ENCODE peak calls at places on chromosomes 12 and 14, in nine cellular contexts. I is lower leg skin, X is lower lobe of right lung, L is AG10803, W is mucosa of descending colon, B is A549, Z is uterus, O is cardiac fibroblast, R is bronchial epithelial cell. S is an unnamed sample.

GRCh38 chr12:62006076-62006732 is 254.0 kb upstream of the USP15 start:
- DNase-seq in I (no peak), B (peak; percentile 28), L (peak; percentile 58), X (no peak), Z (no peak), R (peak; percentile 48), O (peak; percentile 57), W (no peak), S (peak; percentile 66)

GRCh38 chr12:89693639-89694202 is 14.9 kb downstream of the ATP2B1 start:
- DNase-seq in L (peak; percentile 47), Z (no peak), X (no peak), B (no peak), W (no peak), I (no peak), O (peak; percentile 18), R (no peak), S (no peak)

GRCh38 chr12:98594050-98594853 is 766 bp downstream of the SLC25A3 start:
- DNase-seq in R (peak; percentile 13), O (peak; percentile 35), B (no peak), X (peak; percentile 64), I (peak; percentile 35), W (peak; percentile 66), Z (no peak), L (peak; percentile 38), S (no peak)

GRCh38 chr12:65335021-65335714 is 56.7 kb downstream of the MSRB3 start:
- DNase-seq in L (peak; percentile 92), Z (peak; percentile 73), R (peak; percentile 79), X (no peak), O (peak; percentile 94), I (no peak), W (no peak), B (peak; percentile 13), S (peak; percentile 97)

GRCh38 chr12:52043386-52044212 is 7.6 kb upstream of the NR4A1 start:
- DNase-seq in Z (peak; percentile 63), L (peak; percentile 83), R (no peak), X (no peak), B (no peak), I (no peak), W (no peak), O (no peak), S (no peak)

GRCh38 chr12:54363047-54363446 is 1.2 kb downstream of the GPR84 start:
- DNase-seq in R (no peak), O (no peak), B (no peak), W (no peak), I (no peak), Z (no peak), L (no peak), X (no peak), S (no peak)

GRCh38 chr14:61080591-61081010 is 99.6 kb downstream of the SLC38A6 start:
- DNase-seq in B (no peak), L (peak; percentile 97), X (no peak), W (no peak), O (no peak), Z (no peak), I (no peak), R (no peak), S (peak; percentile 40)

GRCh38 chr12:80946591-80946990 is 8.9 kb upstream of the LIN7A start:
- DNase-seq in R (peak; percentile 12), O (peak; percentile 34), W (no peak), L (peak; percentile 22), X (no peak), Z (no peak), I (no peak), B (no peak), S (peak; percentile 43)

GRCh38 chr14:90193925-90194324 is 62.4 kb upstream of the PSMC1 start:
- DNase-seq in I (no peak), R (no peak), W (no peak), X (no peak), B (no peak), Z (no peak), L (no peak), O (no peak), S (peak; percentile 2)

GRCh38 chr14:70889555-70889954 is 17.7 kb upstream of the PCNX1 start:
- DNase-seq in R (no peak), I (no peak), X (no peak), B (no peak), Z (no peak), O (no peak), L (no peak), W (no peak), S (no peak)
- TF ChIP-seq CTCF in R (no peak), I (no peak), X (no peak), B (no peak), Z (no peak), O (no peak), L (no peak), W (no peak), S (no peak)

GRCh38 chr12:2864198-2864597 is 7.4 kb upstream of the TEX52 start:
- DNase-seq in Z (no peak), X (no peak), L (no peak), B (no peak), R (no peak), O (no peak), I (no peak), W (no peak), S (no peak)
- H3K4me3 ChIP-seq in Z (no peak overlapping the region), X (no peak overlapping the region), L (no peak overlapping the region), B (no peak overlapping the region), R (no peak overlapping the region), O (no peak overlapping the region), I (no peak overlapping the region), W (no peak overlapping the region), S (no peak overlapping the region)

DNA sequence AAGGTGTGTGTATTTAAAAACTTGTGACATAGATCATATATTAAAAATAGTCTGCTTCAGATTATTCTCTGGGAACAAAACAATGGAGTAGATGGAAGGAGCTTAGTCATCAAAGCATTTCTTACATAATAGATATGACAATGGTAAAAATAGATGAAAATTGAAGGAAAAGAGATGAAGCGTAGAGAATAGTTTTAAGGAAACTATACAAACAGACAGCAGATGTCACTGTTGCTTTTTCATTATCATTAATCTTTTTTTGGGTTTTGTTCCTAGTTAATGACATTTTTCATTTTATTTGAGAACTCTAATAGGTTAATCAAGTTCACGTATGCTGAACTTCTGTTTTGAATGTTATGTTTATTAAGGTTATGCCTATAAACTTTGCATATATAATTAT is 149.2 kb upstream of the FBXO33 start:
- DNase-seq in W (no peak), I (no peak), L (no peak), X (no peak), Z (no peak), R (no peak), B (no peak), O (no peak), S (peak; percentile 19)
- TF ChIP-seq CTCF in W (no peak), I (no peak), L (no peak), X (no peak), Z (no peak), R (no peak), B (peak; percentile 28), O (no peak), S (peak; percentile 31)

GRCh38 chr12:92560713-92561542 is 141.9 kb upstream of the PLEKHG7 start:
- DNase-seq in Z (no peak), L (no peak), X (no peak), B (no peak), W (no peak), O (no peak), I (no peak), R (no peak), S (no peak)
- H3K4me3 ChIP-seq in Z (no peak overlapping the region), L (no peak overlapping the region), X (no peak overlapping the region), B (no peak overlapping the region), W (no peak overlapping the region), O (no peak overlapping the region), I (no peak overlapping the region), R (no peak overlapping the region), S (no peak overlapping the region)

DNA sequence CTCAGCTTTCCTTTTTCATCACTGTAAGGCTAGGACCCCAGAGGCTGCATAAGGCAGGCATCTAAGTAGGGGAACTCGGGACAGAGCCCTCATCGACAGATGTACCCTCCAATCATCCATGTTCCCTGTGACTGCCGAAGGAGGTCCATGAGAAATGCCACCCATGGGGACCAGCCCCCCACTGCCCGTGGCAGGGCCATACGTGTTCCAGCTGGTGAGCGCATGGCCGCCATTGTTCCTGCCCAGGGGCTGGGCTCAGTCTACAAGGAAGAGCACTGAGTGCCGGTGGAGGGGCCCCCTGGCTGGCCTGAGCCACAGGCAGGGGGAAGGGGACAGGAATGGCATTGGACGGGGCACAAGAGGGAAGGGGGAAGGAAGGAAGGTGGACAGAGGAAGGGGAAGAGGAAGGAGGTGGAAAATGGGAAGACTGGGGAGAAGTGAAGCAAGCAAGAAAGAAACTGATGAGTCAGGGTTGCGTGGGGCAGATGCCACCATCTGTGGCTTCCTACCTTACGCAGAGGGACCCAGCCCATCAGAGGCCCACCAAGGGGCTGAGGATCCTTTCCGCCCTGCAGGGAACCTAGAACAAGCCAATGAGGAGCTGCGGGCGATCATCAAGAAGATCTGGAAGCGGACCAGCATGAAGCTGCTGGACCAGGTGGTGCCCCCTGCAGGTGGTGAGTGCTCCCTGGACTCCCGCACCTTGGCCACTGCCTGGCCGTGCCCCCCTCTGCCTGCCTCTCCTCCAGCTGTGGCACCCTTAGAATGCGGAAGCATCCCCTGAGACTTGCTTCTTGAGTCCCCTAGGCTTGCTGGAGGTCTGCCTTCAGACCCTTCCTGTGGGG is 120.6 kb upstream of the FKBP4 start:
- DNase-seq in R (no peak), I (no peak), Z (peak; percentile 8), W (no peak), O (no peak), B (no peak), L (no peak), X (no peak), S (no peak)
- TF ChIP-seq CTCF in R (no peak), I (no peak), Z (no peak), W (no peak), O (no peak), B (no peak), L (peak; percentile 6), X (no peak), S (peak; percentile 18)

DNA sequence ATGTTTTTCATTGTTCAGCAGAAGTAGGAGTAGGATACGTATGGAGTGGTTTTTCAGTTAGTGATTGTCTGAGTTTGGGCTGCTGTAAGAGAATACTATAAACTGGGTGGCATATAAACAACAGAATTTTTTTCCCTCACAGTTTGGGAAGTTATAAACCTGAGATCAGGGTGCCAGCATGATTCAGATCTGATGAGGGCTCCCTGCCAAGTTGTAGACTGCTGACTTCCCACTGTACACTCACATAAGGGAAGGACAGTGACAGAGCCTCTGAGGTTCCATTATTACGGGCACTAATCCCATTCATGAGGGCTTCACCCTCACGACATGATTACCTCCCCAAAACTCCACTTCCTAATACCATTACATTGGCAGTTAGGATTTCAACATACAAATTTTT is 50.6 kb downstream of the ACSM4 start:
- DNase-seq in Z (no peak), R (peak; percentile 32), I (no peak), O (no peak), X (no peak), L (no peak), B (no peak), W (no peak), S (no peak)
- H3K4me3 ChIP-seq in Z (no peak overlapping the region), R (no peak overlapping the region), I (no peak overlapping the region), O (no peak overlapping the region), X (no peak overlapping the region), L (no peak overlapping the region), B (no peak overlapping the region), W (no peak overlapping the region), S (no peak overlapping the region)

GRCh38 chr12:66903782-66904396 is 225.0 kb upstream of the GRIP1 start:
- DNase-seq in B (no peak), O (no peak), I (no peak), Z (no peak), W (no peak), L (no peak), R (no peak), X (no peak), S (peak; percentile 6)
- TF ChIP-seq CTCF in B (peak; percentile 24), O (no peak), I (no peak), Z (no peak), W (no peak), L (no peak), R (no peak), X (no peak), S (no peak)

GRCh38 chr12:116861331-116861730 is 19.9 kb downstream of the HRK start:
- DNase-seq in W (no peak), B (no peak), R (no peak), X (no peak), L (peak; percentile 87), I (no peak), Z (peak; percentile 31), O (peak; percentile 61), S (peak; percentile 60)
- H3K4me3 ChIP-seq in W (no peak overlapping the region), B (no peak overlapping the region), R (no peak overlapping the region), X (no peak overlapping the region), L (peak overlapping the region; percentile 15), I (no peak overlapping the region), Z (no peak overlapping the region), O (no peak overlapping the region), S (no peak overlapping the region)